ENCODE peak calls at places on chromosomes 13 and 19, in seven cellular contexts. One of them, this sample, is unnamed.

GRCh38 chr13:100523437-100523836 is 65.2 kb downstream of the GGACT start:
- DNase-seq in neural crest cell: no peak
- DNase-seq in tibial artery: no peak
- DNase-seq in neural progenitor cell: no peak
- DNase-seq in Calu3: no peak
- DNase-seq in heart left ventricle: no peak
- DNase-seq in fibroblast of mammary gland: no peak
- DNase-seq in this sample: no peak

GRCh38 chr19:52270266-52270885 is 989 bp downstream of the ZNF766 start:
- DNase-seq in neural crest cell: no peak
- DNase-seq in tibial artery: no peak
- DNase-seq in neural progenitor cell: peak
- DNase-seq in Calu3: peak
- DNase-seq in heart left ventricle: no peak
- DNase-seq in fibroblast of mammary gland: peak
- DNase-seq in this sample: no peak

GRCh38 chr19:27794444-27795042 is 1418.4 kb downstream of the UQCRFS1 start:
- DNase-seq in neural crest cell: no peak
- DNase-seq in tibial artery: no peak
- DNase-seq in neural progenitor cell: peak
- DNase-seq in Calu3: no peak
- DNase-seq in heart left ventricle: peak
- DNase-seq in fibroblast of mammary gland: peak
- DNase-seq in this sample: no peak

GRCh38 chr13:66809496-66809895 is 420.6 kb downstream of the PCDH9 start:
- DNase-seq in neural crest cell: no peak
- DNase-seq in tibial artery: no peak
- DNase-seq in neural progenitor cell: no peak
- DNase-seq in Calu3: no peak
- DNase-seq in heart left ventricle: no peak
- DNase-seq in fibroblast of mammary gland: no peak
- DNase-seq in this sample: no peak

GRCh38 chr13:28406728-28407266 is 88.1 kb downstream of the FLT1 start:
- DNase-seq in neural crest cell: no peak
- DNase-seq in tibial artery: no peak
- DNase-seq in neural progenitor cell: no peak
- DNase-seq in Calu3: no peak
- DNase-seq in heart left ventricle: no peak
- DNase-seq in fibroblast of mammary gland: no peak
- DNase-seq in this sample: no peak

GRCh38 chr19:15280915-15281683 is 48.9 kb upstream of the EPHX3 start:
- DNase-seq in neural crest cell: no peak
- DNase-seq in tibial artery: peak
- DNase-seq in neural progenitor cell: peak
- DNase-seq in Calu3: peak
- DNase-seq in heart left ventricle: peak
- DNase-seq in fibroblast of mammary gland: peak
- DNase-seq in this sample: no peak

GRCh38 chr19:37979547-37980082 is 72.6 kb downstream of the SIPA1L3 start:
- DNase-seq in neural crest cell: no peak
- DNase-seq in tibial artery: no peak
- DNase-seq in neural progenitor cell: no peak
- DNase-seq in Calu3: peak
- DNase-seq in heart left ventricle: no peak
- DNase-seq in fibroblast of mammary gland: no peak
- DNase-seq in this sample: no peak

GRCh38 chr19:1156305-1156801 is 17.7 kb downstream of the SBNO2 start:
- DNase-seq in neural crest cell: no peak
- DNase-seq in tibial artery: no peak
- DNase-seq in neural progenitor cell: no peak
- DNase-seq in Calu3: no peak
- DNase-seq in heart left ventricle: no peak
- DNase-seq in fibroblast of mammary gland: peak
- DNase-seq in this sample: no peak

GRCh38 chr19:51071006-51071405 is 6.1 kb upstream of the KLK13 start:
- DNase-seq in neural crest cell: no peak
- DNase-seq in tibial artery: no peak
- DNase-seq in neural progenitor cell: no peak
- DNase-seq in Calu3: no peak
- DNase-seq in heart left ventricle: no peak
- DNase-seq in fibroblast of mammary gland: no peak
- DNase-seq in this sample: no peak

GRCh38 chr13:114119196-114119595 is 13.2 kb downstream of the RASA3 start:
- DNase-seq in neural crest cell: no peak
- DNase-seq in tibial artery: no peak
- DNase-seq in neural progenitor cell: peak
- DNase-seq in Calu3: no peak
- DNase-seq in heart left ventricle: no peak
- DNase-seq in fibroblast of mammary gland: peak
- DNase-seq in this sample: no peak

GRCh38 chr19:4980087-4980486 is 11.2 kb downstream of the KDM4B start:
- DNase-seq in neural crest cell: no peak
- DNase-seq in tibial artery: no peak
- DNase-seq in neural progenitor cell: no peak
- DNase-seq in Calu3: no peak
- DNase-seq in heart left ventricle: no peak
- DNase-seq in fibroblast of mammary gland: no peak
- DNase-seq in this sample: no peak

GRCh38 chr19:1121395-1121794 is 17.6 kb downstream of the GPX4 start:
- DNase-seq in neural crest cell: no peak
- DNase-seq in tibial artery: no peak
- DNase-seq in neural progenitor cell: no peak
- DNase-seq in Calu3: no peak
- DNase-seq in heart left ventricle: no peak
- DNase-seq in fibroblast of mammary gland: no peak
- DNase-seq in this sample: no peak

GRCh38 chr13:34762312-34762711 is 179.8 kb upstream of the NBEA start:
- DNase-seq in neural crest cell: no peak
- DNase-seq in tibial artery: no peak
- DNase-seq in neural progenitor cell: no peak
- DNase-seq in Calu3: no peak
- DNase-seq in heart left ventricle: no peak
- DNase-seq in fibroblast of mammary gland: no peak
- DNase-seq in this sample: no peak

GRCh38 chr19:16375157-16375935 is 50.7 kb downstream of the KLF2 start:
- DNase-seq in neural crest cell: no peak
- DNase-seq in tibial artery: no peak
- DNase-seq in neural progenitor cell: no peak
- DNase-seq in Calu3: no peak
- DNase-seq in heart left ventricle: no peak
- DNase-seq in fibroblast of mammary gland: no peak
- DNase-seq in this sample: no peak

GRCh38 chr13:107079423-107080099 is 511.6 kb upstream of the ARGLU1 start:
- DNase-seq in neural crest cell: no peak
- DNase-seq in tibial artery: no peak
- DNase-seq in neural progenitor cell: no peak
- DNase-seq in Calu3: no peak
- DNase-seq in heart left ventricle: no peak
- DNase-seq in fibroblast of mammary gland: no peak
- DNase-seq in this sample: no peak

GRCh38 chr13:46045424-46045823 is 7.1 kb downstream of the ZC3H13 start:
- DNase-seq in neural crest cell: no peak
- DNase-seq in tibial artery: no peak
- DNase-seq in neural progenitor cell: no peak
- DNase-seq in Calu3: no peak
- DNase-seq in heart left ventricle: no peak
- DNase-seq in fibroblast of mammary gland: no peak
- DNase-seq in this sample: no peak

GRCh38 chr13:111319521-111319920 is 921 bp upstream of the TEX29 start:
- DNase-seq in neural crest cell: no peak
- DNase-seq in tibial artery: no peak
- DNase-seq in neural progenitor cell: no peak
- DNase-seq in Calu3: no peak
- DNase-seq in heart left ventricle: no peak
- DNase-seq in fibroblast of mammary gland: no peak
- DNase-seq in this sample: no peak

GRCh38 chr13:111322001-111322915 is 1.8 kb downstream of the TEX29 start:
- DNase-seq in neural crest cell: no peak
- DNase-seq in tibial artery: peak
- DNase-seq in neural progenitor cell: no peak
- DNase-seq in Calu3: no peak
- DNase-seq in heart left ventricle: no peak
- DNase-seq in fibroblast of mammary gland: no peak
- DNase-seq in this sample: no peak

GRCh38 chr13:111317571-111318360 is 2.7 kb upstream of the TEX29 start:
- DNase-seq in neural crest cell: no peak
- DNase-seq in tibial artery: no peak
- DNase-seq in neural progenitor cell: no peak
- DNase-seq in Calu3: no peak
- DNase-seq in heart left ventricle: no peak
- DNase-seq in fibroblast of mammary gland: no peak
- DNase-seq in this sample: no peak

GRCh38 chr13:111318396-111318795 is 2.0 kb upstream of the TEX29 start:
- DNase-seq in neural crest cell: no peak
- DNase-seq in tibial artery: no peak
- DNase-seq in neural progenitor cell: no peak
- DNase-seq in Calu3: no peak
- DNase-seq in heart left ventricle: no peak
- DNase-seq in fibroblast of mammary gland: no peak
- DNase-seq in this sample: no peak

DNA sequence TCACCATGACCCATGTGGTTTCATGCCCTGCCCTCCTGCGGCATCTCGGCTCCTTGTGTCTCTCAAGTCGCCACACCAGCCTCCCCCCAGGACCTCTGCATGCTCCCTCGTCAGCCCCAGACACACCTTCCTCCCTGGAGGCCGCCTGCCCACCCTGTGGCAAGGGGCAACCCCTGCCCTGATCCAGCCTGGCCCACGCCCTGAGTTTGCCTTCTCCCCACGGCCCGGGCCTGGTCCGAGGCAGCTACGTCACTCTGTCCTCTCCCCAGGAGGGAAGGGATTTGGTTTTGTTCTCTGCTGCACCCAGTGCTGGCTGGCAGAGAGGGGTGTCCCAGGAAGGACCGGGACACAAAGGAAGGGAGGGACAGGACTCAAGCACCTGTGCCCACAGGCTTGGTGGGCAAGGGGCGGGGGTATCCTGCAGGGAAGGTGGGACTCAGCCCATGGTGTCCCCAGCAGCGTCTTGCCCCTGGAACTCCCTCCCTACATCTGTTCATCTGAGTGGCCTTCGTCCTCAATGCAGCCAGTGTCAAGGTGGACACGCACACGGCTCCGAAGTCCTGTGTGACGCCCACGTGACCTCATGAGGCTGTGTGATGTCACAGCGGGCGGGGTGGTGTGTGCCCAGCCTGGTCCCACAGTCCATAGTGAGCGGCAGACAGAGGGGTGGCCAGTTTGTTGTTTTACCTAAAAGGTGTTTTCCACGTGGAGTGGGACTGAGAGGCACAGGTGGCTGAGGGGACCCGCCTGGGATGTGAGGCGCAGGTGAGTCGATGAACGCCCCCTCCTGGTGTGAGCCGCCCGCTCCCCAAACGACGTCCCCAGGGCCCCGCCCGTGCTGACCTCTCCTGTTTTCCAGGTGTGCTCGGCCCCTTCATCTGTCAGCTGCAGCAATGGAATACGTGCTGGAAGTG is at the start of gene TEX29:
- DNase-seq in neural crest cell: no peak
- DNase-seq in tibial artery: no peak
- DNase-seq in neural progenitor cell: no peak
- DNase-seq in Calu3: no peak
- DNase-seq in heart left ventricle: no peak
- DNase-seq in fibroblast of mammary gland: no peak
- DNase-seq in this sample: no peak
- TF ChIP-seq CTCF in neural crest cell: no peak
- TF ChIP-seq CTCF in tibial artery: no peak
- TF ChIP-seq CTCF in neural progenitor cell: no peak
- TF ChIP-seq CTCF in Calu3: no peak
- TF ChIP-seq CTCF in heart left ventricle: no peak
- TF ChIP-seq CTCF in fibroblast of mammary gland: no peak
- TF ChIP-seq CTCF in this sample: no peak

GRCh38 chr13:72565893-72566292 is 161.5 kb downstream of the MZT1 start:
- DNase-seq in neural crest cell: no peak
- DNase-seq in tibial artery: no peak
- DNase-seq in neural progenitor cell: peak
- DNase-seq in Calu3: no peak
- DNase-seq in heart left ventricle: no peak
- DNase-seq in fibroblast of mammary gland: peak
- DNase-seq in this sample: no peak
- TF ChIP-seq CTCF in neural crest cell: peak
- TF ChIP-seq CTCF in tibial artery: no peak
- TF ChIP-seq CTCF in neural progenitor cell: peak
- TF ChIP-seq CTCF in Calu3: no peak
- TF ChIP-seq CTCF in heart left ventricle: peak
- TF ChIP-seq CTCF in fibroblast of mammary gland: peak
- TF ChIP-seq CTCF in this sample: peak

GRCh38 chr19:2624537-2625091 is 77.9 kb downstream of the GNG7 start:
- DNase-seq in neural crest cell: no peak
- DNase-seq in tibial artery: no peak
- DNase-seq in neural progenitor cell: peak
- DNase-seq in Calu3: no peak
- DNase-seq in heart left ventricle: peak
- DNase-seq in fibroblast of mammary gland: no peak
- DNase-seq in this sample: no peak
- TF ChIP-seq CTCF in neural crest cell: peak
- TF ChIP-seq CTCF in tibial artery: no peak
- TF ChIP-seq CTCF in neural progenitor cell: peak
- TF ChIP-seq CTCF in Calu3: no peak
- TF ChIP-seq CTCF in heart left ventricle: no peak
- TF ChIP-seq CTCF in fibroblast of mammary gland: no peak
- TF ChIP-seq CTCF in this sample: no peak

GRCh38 chr19:30679789-30680188 is 307.6 kb downstream of the ZNF536 start:
- DNase-seq in neural crest cell: no peak
- DNase-seq in tibial artery: no peak
- DNase-seq in neural progenitor cell: no peak
- DNase-seq in Calu3: no peak
- DNase-seq in heart left ventricle: no peak
- DNase-seq in fibroblast of mammary gland: no peak
- DNase-seq in this sample: no peak

GRCh38 chr19:30678168-30678567 is 306.0 kb downstream of the ZNF536 start:
- DNase-seq in neural crest cell: no peak
- DNase-seq in tibial artery: no peak
- DNase-seq in neural progenitor cell: no peak
- DNase-seq in Calu3: no peak
- DNase-seq in heart left ventricle: no peak
- DNase-seq in fibroblast of mammary gland: no peak
- DNase-seq in this sample: no peak

GRCh38 chr19:30677702-30678101 is 305.5 kb downstream of the ZNF536 start:
- DNase-seq in neural crest cell: no peak
- DNase-seq in tibial artery: no peak
- DNase-seq in neural progenitor cell: no peak
- DNase-seq in Calu3: no peak
- DNase-seq in heart left ventricle: no peak
- DNase-seq in fibroblast of mammary gland: no peak
- DNase-seq in this sample: no peak

GRCh38 chr19:30681162-30681996 is 309.2 kb downstream of the ZNF536 start:
- DNase-seq in neural crest cell: no peak
- DNase-seq in tibial artery: no peak
- DNase-seq in neural progenitor cell: no peak
- DNase-seq in Calu3: no peak
- DNase-seq in heart left ventricle: no peak
- DNase-seq in fibroblast of mammary gland: no peak
- DNase-seq in this sample: no peak

DNA sequence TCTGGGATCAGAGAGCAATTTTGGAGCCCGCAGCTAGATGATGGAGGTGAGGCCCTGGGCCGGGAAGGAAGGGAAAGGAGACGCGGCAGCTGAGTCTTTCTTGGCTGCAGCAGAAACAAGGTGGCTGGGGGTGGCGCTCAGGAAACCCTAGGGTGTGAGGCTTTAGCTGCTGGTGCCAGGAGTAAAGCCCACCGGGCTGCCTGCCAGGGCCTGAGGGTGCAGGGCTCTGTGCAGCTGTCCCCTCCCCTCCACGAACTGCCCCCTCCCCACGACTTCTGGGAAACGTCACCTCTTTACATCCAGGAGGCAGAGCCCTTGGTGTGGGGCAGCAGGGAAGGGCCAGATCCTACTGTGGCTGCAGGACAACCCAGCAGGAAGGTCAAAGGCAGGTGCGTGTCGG is 307.1 kb downstream of the ZNF536 start:
- DNase-seq in neural crest cell: no peak
- DNase-seq in tibial artery: no peak
- DNase-seq in neural progenitor cell: no peak
- DNase-seq in Calu3: no peak
- DNase-seq in heart left ventricle: no peak
- DNase-seq in fibroblast of mammary gland: no peak
- DNase-seq in this sample: no peak
- TF ChIP-seq CTCF in neural crest cell: no peak
- TF ChIP-seq CTCF in tibial artery: no peak
- TF ChIP-seq CTCF in neural progenitor cell: no peak
- TF ChIP-seq CTCF in Calu3: no peak
- TF ChIP-seq CTCF in heart left ventricle: no peak
- TF ChIP-seq CTCF in fibroblast of mammary gland: no peak
- TF ChIP-seq CTCF in this sample: no peak

This sample was measured in D721Med.